ENCODE peak calls at places on chromosomes 5 and 9, in nine cellular contexts. One of them, this sample, is unnamed.
A peak's percentile ranks its signal among the peaks of the same experiment; 100 is the strongest.

GRCh38 chr9:126516936-126517750 is 96.6 kb upstream of the LMX1B start:
- DNase-seq in fibroblast of pulmonary artery: peak; percentile 78
- DNase-seq in GM13976: peak; percentile 63
- DNase-seq in hepatocyte: peak; percentile 79
- DNase-seq in IMR-90: peak; percentile 84
- DNase-seq in B cell: peak; percentile 69
- DNase-seq in GM10248: peak; percentile 57
- DNase-seq in AG09319: peak; percentile 41
- DNase-seq in Panc1: no peak
- DNase-seq in this sample: peak; percentile 78

GRCh38 chr9:133114451-133114885 is 6.6 kb downstream of the RALGDS start:
- DNase-seq in fibroblast of pulmonary artery: no peak
- DNase-seq in GM13976: no peak
- DNase-seq in hepatocyte: no peak
- DNase-seq in IMR-90: peak; percentile 21
- DNase-seq in B cell: peak; percentile 65
- DNase-seq in GM10248: no peak
- DNase-seq in AG09319: no peak
- DNase-seq in Panc1: no peak
- DNase-seq in this sample: peak; percentile 75

GRCh38 chr9:137458194-137459146 is 664 bp downstream of the NSMF start:
- DNase-seq in fibroblast of pulmonary artery: no peak
- DNase-seq in GM13976: no peak
- DNase-seq in hepatocyte: peak; percentile 68
- DNase-seq in IMR-90: no peak
- DNase-seq in B cell: no peak
- DNase-seq in GM10248: no peak
- DNase-seq in AG09319: no peak
- DNase-seq in Panc1: no peak
- DNase-seq in this sample: no peak

GRCh38 chr5:14830210-14831005 is 41.2 kb downstream of the ANKH start:
- DNase-seq in fibroblast of pulmonary artery: no peak
- DNase-seq in GM13976: no peak
- DNase-seq in hepatocyte: no peak
- DNase-seq in IMR-90: no peak
- DNase-seq in B cell: no peak
- DNase-seq in GM10248: no peak
- DNase-seq in AG09319: no peak
- DNase-seq in Panc1: no peak
- DNase-seq in this sample: no peak

GRCh38 chr9:118577121-118577520 is 792.1 kb downstream of the BRINP1 start:
- DNase-seq in fibroblast of pulmonary artery: peak; percentile 69
- DNase-seq in GM13976: no peak
- DNase-seq in hepatocyte: no peak
- DNase-seq in IMR-90: no peak
- DNase-seq in B cell: no peak
- DNase-seq in GM10248: no peak
- DNase-seq in AG09319: no peak
- DNase-seq in Panc1: no peak
- DNase-seq in this sample: peak; percentile 49

GRCh38 chr9:106324596-106325280 is 538.2 kb upstream of the ZNF462 start:
- DNase-seq in fibroblast of pulmonary artery: no peak
- DNase-seq in GM13976: no peak
- DNase-seq in hepatocyte: no peak
- DNase-seq in IMR-90: no peak
- DNase-seq in B cell: no peak
- DNase-seq in GM10248: no peak
- DNase-seq in AG09319: no peak
- DNase-seq in Panc1: no peak
- DNase-seq in this sample: no peak

GRCh38 chr9:21357479-21358290 is 7.0 kb upstream of the IFNA6 start:
- DNase-seq in fibroblast of pulmonary artery: no peak
- DNase-seq in GM13976: peak; percentile 33
- DNase-seq in hepatocyte: no peak
- DNase-seq in IMR-90: no peak
- DNase-seq in B cell: no peak
- DNase-seq in GM10248: peak; percentile 37
- DNase-seq in AG09319: no peak
- DNase-seq in Panc1: no peak
- DNase-seq in this sample: no peak

GRCh38 chr5:134053840-134054338 is 49.1 kb upstream of the VDAC1 start:
- DNase-seq in fibroblast of pulmonary artery: peak; percentile 91
- DNase-seq in GM13976: no peak
- DNase-seq in hepatocyte: no peak
- DNase-seq in IMR-90: peak; percentile 8
- DNase-seq in B cell: no peak
- DNase-seq in GM10248: no peak
- DNase-seq in AG09319: no peak
- DNase-seq in Panc1: no peak
- DNase-seq in this sample: no peak

GRCh38 chr5:28216939-28217360 is 1178.6 kb upstream of the CDH9 start:
- DNase-seq in fibroblast of pulmonary artery: no peak
- DNase-seq in GM13976: no peak
- DNase-seq in hepatocyte: no peak
- DNase-seq in IMR-90: no peak
- DNase-seq in B cell: no peak
- DNase-seq in GM10248: no peak
- DNase-seq in AG09319: no peak
- DNase-seq in Panc1: no peak
- DNase-seq in this sample: no peak

GRCh38 chr5:28215091-28215490 is 1176.7 kb upstream of the CDH9 start:
- DNase-seq in fibroblast of pulmonary artery: no peak
- DNase-seq in GM13976: no peak
- DNase-seq in hepatocyte: no peak
- DNase-seq in IMR-90: no peak
- DNase-seq in B cell: no peak
- DNase-seq in GM10248: no peak
- DNase-seq in AG09319: no peak
- DNase-seq in Panc1: no peak
- DNase-seq in this sample: no peak

GRCh38 chr5:28217695-28218094 is 1179.3 kb upstream of the CDH9 start:
- DNase-seq in fibroblast of pulmonary artery: no peak
- DNase-seq in GM13976: no peak
- DNase-seq in hepatocyte: no peak
- DNase-seq in IMR-90: no peak
- DNase-seq in B cell: no peak
- DNase-seq in GM10248: no peak
- DNase-seq in AG09319: no peak
- DNase-seq in Panc1: no peak
- DNase-seq in this sample: no peak

GRCh38 chr5:28219539-28219938 is 1181.2 kb upstream of the CDH9 start:
- DNase-seq in fibroblast of pulmonary artery: no peak
- DNase-seq in GM13976: no peak
- DNase-seq in hepatocyte: no peak
- DNase-seq in IMR-90: no peak
- DNase-seq in B cell: no peak
- DNase-seq in GM10248: no peak
- DNase-seq in AG09319: no peak
- DNase-seq in Panc1: no peak
- DNase-seq in this sample: no peak

GRCh38 chr5:28214292-28214691 is 1175.9 kb upstream of the CDH9 start:
- DNase-seq in fibroblast of pulmonary artery: no peak
- DNase-seq in GM13976: no peak
- DNase-seq in hepatocyte: no peak
- DNase-seq in IMR-90: no peak
- DNase-seq in B cell: no peak
- DNase-seq in GM10248: no peak
- DNase-seq in AG09319: no peak
- DNase-seq in Panc1: no peak
- DNase-seq in this sample: no peak
- TF ChIP-seq CTCF in fibroblast of pulmonary artery: no peak
- TF ChIP-seq CTCF in GM13976: no peak
- TF ChIP-seq CTCF in hepatocyte: no peak
- TF ChIP-seq CTCF in IMR-90: no peak
- TF ChIP-seq CTCF in B cell: no peak
- TF ChIP-seq CTCF in GM10248: no peak
- TF ChIP-seq CTCF in AG09319: no peak
- TF ChIP-seq CTCF in Panc1: no peak
- TF ChIP-seq CTCF in this sample: no peak

GRCh38 chr9:130045657-130046450 is 2.9 kb upstream of the FNBP1 start:
- DNase-seq in fibroblast of pulmonary artery: no peak
- DNase-seq in GM13976: no peak
- DNase-seq in hepatocyte: no peak
- DNase-seq in IMR-90: no peak
- DNase-seq in B cell: no peak
- DNase-seq in GM10248: no peak
- DNase-seq in AG09319: no peak
- DNase-seq in Panc1: no peak
- DNase-seq in this sample: no peak

GRCh38 chr9:130042406-130042930 is 521 bp downstream of the FNBP1 start:
- DNase-seq in fibroblast of pulmonary artery: no peak
- DNase-seq in GM13976: no peak
- DNase-seq in hepatocyte: peak; percentile 52
- DNase-seq in IMR-90: no peak
- DNase-seq in B cell: no peak
- DNase-seq in GM10248: no peak
- DNase-seq in AG09319: no peak
- DNase-seq in Panc1: no peak
- DNase-seq in this sample: no peak

GRCh38 chr9:130040901-130041647 is 1.9 kb downstream of the FNBP1 start:
- DNase-seq in fibroblast of pulmonary artery: no peak
- DNase-seq in GM13976: no peak
- DNase-seq in hepatocyte: no peak
- DNase-seq in IMR-90: no peak
- DNase-seq in B cell: no peak
- DNase-seq in GM10248: no peak
- DNase-seq in AG09319: no peak
- DNase-seq in Panc1: no peak
- DNase-seq in this sample: no peak

GRCh38 chr9:130041648-130042405 is 1.2 kb downstream of the FNBP1 start:
- DNase-seq in fibroblast of pulmonary artery: peak; percentile 32
- DNase-seq in GM13976: no peak
- DNase-seq in hepatocyte: peak; percentile 29
- DNase-seq in IMR-90: peak; percentile 21
- DNase-seq in B cell: no peak
- DNase-seq in GM10248: no peak
- DNase-seq in AG09319: no peak
- DNase-seq in Panc1: no peak
- DNase-seq in this sample: no peak

DNA sequence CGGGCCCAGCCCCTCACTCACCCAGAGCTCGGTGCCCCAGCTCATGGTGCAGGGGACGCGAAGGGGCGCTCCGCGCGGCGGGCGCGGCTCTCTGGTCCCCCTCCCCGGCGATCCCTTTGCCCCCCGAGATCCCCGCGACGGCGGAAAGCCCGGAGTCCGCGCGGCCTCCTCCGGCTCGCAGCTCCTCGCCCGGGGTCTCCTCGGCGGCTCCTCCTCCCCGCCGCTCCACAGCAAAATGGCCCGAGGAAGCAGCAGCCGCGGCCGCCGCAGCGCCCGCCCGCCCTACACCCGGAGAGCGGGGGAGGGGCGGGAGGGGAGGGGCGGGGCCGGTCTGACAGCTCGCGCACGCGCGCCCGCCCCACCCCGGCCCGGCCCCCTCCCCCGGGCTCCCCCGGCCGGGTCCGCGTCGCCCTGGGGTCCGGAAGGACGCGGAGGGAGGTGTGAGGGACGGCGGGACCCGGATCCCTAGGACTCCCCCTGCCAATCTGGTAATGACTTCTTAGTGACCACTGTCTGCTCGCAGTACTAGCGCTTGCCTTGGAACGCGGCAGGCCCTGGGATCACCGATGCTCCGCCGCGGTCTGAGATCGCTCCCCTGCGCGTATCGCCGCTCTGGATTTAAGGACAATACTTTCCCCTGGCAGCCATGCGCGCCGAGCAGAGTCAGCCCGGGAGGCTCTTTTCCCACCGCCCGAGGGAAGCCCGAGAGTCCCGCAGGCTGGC is at the start of gene FNBP1:
- DNase-seq in fibroblast of pulmonary artery: peak; percentile 75
- DNase-seq in GM13976: peak; percentile 92
- DNase-seq in hepatocyte: peak; percentile 92
- DNase-seq in IMR-90: peak; percentile 75
- DNase-seq in B cell: peak; percentile 76
- DNase-seq in GM10248: peak; percentile 91
- DNase-seq in AG09319: no peak
- DNase-seq in Panc1: no peak
- DNase-seq in this sample: peak; percentile 67
- TF ChIP-seq CTCF in fibroblast of pulmonary artery: no peak
- TF ChIP-seq CTCF in GM13976: no peak
- TF ChIP-seq CTCF in hepatocyte: no peak
- TF ChIP-seq CTCF in IMR-90: no peak
- TF ChIP-seq CTCF in B cell: no peak
- TF ChIP-seq CTCF in GM10248: no peak
- TF ChIP-seq CTCF in AG09319: no peak
- TF ChIP-seq CTCF in Panc1: no peak
- TF ChIP-seq CTCF in this sample: no peak

GRCh38 chr5:16345454-16345853 is 120.1 kb downstream of the ZNF622 start:
- DNase-seq in fibroblast of pulmonary artery: peak; percentile 0
- DNase-seq in GM13976: no peak
- DNase-seq in hepatocyte: no peak
- DNase-seq in IMR-90: no peak
- DNase-seq in B cell: no peak
- DNase-seq in GM10248: no peak
- DNase-seq in AG09319: no peak
- DNase-seq in Panc1: no peak
- DNase-seq in this sample: no peak
- TF ChIP-seq CTCF in fibroblast of pulmonary artery: peak; percentile 12
- TF ChIP-seq CTCF in GM13976: no peak
- TF ChIP-seq CTCF in hepatocyte: no peak
- TF ChIP-seq CTCF in IMR-90: peak; percentile 10
- TF ChIP-seq CTCF in B cell: no peak
- TF ChIP-seq CTCF in GM10248: no peak
- TF ChIP-seq CTCF in AG09319: no peak
- TF ChIP-seq CTCF in Panc1: no peak
- TF ChIP-seq CTCF in this sample: peak; percentile 30

GRCh38 chr9:34127035-34127948 is 794 bp upstream of the DCAF12 start:
- DNase-seq in fibroblast of pulmonary artery: no peak
- DNase-seq in GM13976: no peak
- DNase-seq in hepatocyte: no peak
- DNase-seq in IMR-90: no peak
- DNase-seq in B cell: no peak
- DNase-seq in GM10248: no peak
- DNase-seq in AG09319: no peak
- DNase-seq in Panc1: no peak
- DNase-seq in this sample: no peak

GRCh38 chr9:34125681-34126206 is 754 bp downstream of the DCAF12 start:
- DNase-seq in fibroblast of pulmonary artery: peak; percentile 8
- DNase-seq in GM13976: no peak
- DNase-seq in hepatocyte: peak; percentile 39
- DNase-seq in IMR-90: peak; percentile 41
- DNase-seq in B cell: no peak
- DNase-seq in GM10248: no peak
- DNase-seq in AG09319: no peak
- DNase-seq in Panc1: no peak
- DNase-seq in this sample: peak; percentile 34

GRCh38 chr9:34124923-34125322 is 1.6 kb downstream of the DCAF12 start:
- DNase-seq in fibroblast of pulmonary artery: peak; percentile 11
- DNase-seq in GM13976: no peak
- DNase-seq in hepatocyte: peak; percentile 22
- DNase-seq in IMR-90: no peak
- DNase-seq in B cell: no peak
- DNase-seq in GM10248: no peak
- DNase-seq in AG09319: no peak
- DNase-seq in Panc1: no peak
- DNase-seq in this sample: no peak

GRCh38 chr9:34124103-34124502 is 2.4 kb downstream of the DCAF12 start:
- DNase-seq in fibroblast of pulmonary artery: no peak
- DNase-seq in GM13976: no peak
- DNase-seq in hepatocyte: no peak
- DNase-seq in IMR-90: no peak
- DNase-seq in B cell: no peak
- DNase-seq in GM10248: no peak
- DNase-seq in AG09319: no peak
- DNase-seq in Panc1: no peak
- DNase-seq in this sample: no peak

GRCh38 chr9:34126207-34127034 is at the start of gene DCAF12:
- DNase-seq in fibroblast of pulmonary artery: peak; percentile 94
- DNase-seq in GM13976: peak; percentile 96
- DNase-seq in hepatocyte: peak; percentile 95
- DNase-seq in IMR-90: peak; percentile 87
- DNase-seq in B cell: peak; percentile 69
- DNase-seq in GM10248: peak; percentile 95
- DNase-seq in AG09319: peak; percentile 62
- DNase-seq in Panc1: peak; percentile 50
- DNase-seq in this sample: peak; percentile 77
- TF ChIP-seq CTCF in fibroblast of pulmonary artery: no peak
- TF ChIP-seq CTCF in GM13976: no peak
- TF ChIP-seq CTCF in hepatocyte: peak; percentile 10
- TF ChIP-seq CTCF in IMR-90: no peak
- TF ChIP-seq CTCF in B cell: no peak
- TF ChIP-seq CTCF in GM10248: no peak
- TF ChIP-seq CTCF in AG09319: no peak
- TF ChIP-seq CTCF in Panc1: no peak
- TF ChIP-seq CTCF in this sample: no peak

This sample was measured in HFFc6.